ENCODE peak calls at places on chromosomes 1 and 21, in nine cellular contexts. V is fibroblast of villous mesenchyme, Z is upper lobe of right lung, H is GM23338, U is dorsolateral prefrontal cortex, S is fibroblast of pulmonary artery, P is cardiac fibroblast, M is transverse colon, B is ovary. I is an unnamed sample.

GRCh38 chr1:51568231-51568935 is 48.5 kb upstream of the OSBPL9 start:
- DNase-seq in V (no peak), Z (no peak), H (no peak), U (no peak), S (no peak), P (no peak), M (no peak), B (no peak), I (no peak)

GRCh38 chr1:210800756-210801155 is 333.2 kb downstream of the KCNH1 start:
- DNase-seq in V (no peak), Z (no peak), H (no peak), U (no peak), S (no peak), P (no peak), M (no peak), B (no peak), I (no peak)

GRCh38 chr1:69404486-69404885 is 163.2 kb upstream of the LRRC7 start:
- DNase-seq in V (peak; percentile 2), Z (no peak), H (no peak), U (no peak), S (no peak), P (no peak), M (no peak), B (no peak), I (no peak)

GRCh38 chr21:25964926-25965325 is 205.6 kb downstream of the APP start:
- DNase-seq in V (no peak), Z (no peak), H (no peak), U (no peak), S (no peak), P (no peak), M (no peak), B (no peak), I (no peak)

GRCh38 chr1:192951961-192952460 is 107.1 kb downstream of the UCHL5 start:
- DNase-seq in V (peak; percentile 84), Z (no peak), H (no peak), U (no peak), S (peak; percentile 91), P (peak; percentile 96), M (peak; percentile 10), B (no peak), I (peak; percentile 93)

GRCh38 chr21:36704958-36705678 is 6.2 kb downstream of the SIM2 start:
- DNase-seq in V (no peak), Z (no peak), H (peak; percentile 52), U (no peak), S (no peak), P (no peak), M (no peak), B (no peak), I (no peak)

GRCh38 chr1:61519631-61520030 is 205.3 kb downstream of the TM2D1 start:
- DNase-seq in V (no peak), Z (no peak), H (no peak), U (no peak), S (no peak), P (no peak), M (no peak), B (no peak), I (no peak)

GRCh38 chr21:38773108-38774061 is 32.3 kb upstream of the ETS2 start:
- DNase-seq in V (peak; percentile 96), Z (no peak), H (no peak), U (no peak), S (peak; percentile 95), P (peak; percentile 99), M (no peak), B (no peak), I (peak; percentile 100)

GRCh38 chr1:27116697-27117096 is 38.2 kb downstream of the SLC9A1 start:
- DNase-seq in V (no peak), Z (no peak), H (no peak), U (no peak), S (peak; percentile 65), P (peak; percentile 74), M (no peak), B (no peak), I (peak; percentile 35)

GRCh38 chr1:115210302-115210711 is 121.0 kb upstream of the TSPAN2 start:
- DNase-seq in V (peak; percentile 42), Z (no peak), H (no peak), U (no peak), S (no peak), P (peak; percentile 19), M (no peak), B (no peak), I (peak; percentile 64)
- H3K4me3 ChIP-seq in V (no peak overlapping the region), Z (no peak overlapping the region), H (no peak overlapping the region), U (no peak overlapping the region), S (no peak overlapping the region), P (no peak overlapping the region), M (no peak overlapping the region), B (no peak overlapping the region), I (no peak overlapping the region)

DNA sequence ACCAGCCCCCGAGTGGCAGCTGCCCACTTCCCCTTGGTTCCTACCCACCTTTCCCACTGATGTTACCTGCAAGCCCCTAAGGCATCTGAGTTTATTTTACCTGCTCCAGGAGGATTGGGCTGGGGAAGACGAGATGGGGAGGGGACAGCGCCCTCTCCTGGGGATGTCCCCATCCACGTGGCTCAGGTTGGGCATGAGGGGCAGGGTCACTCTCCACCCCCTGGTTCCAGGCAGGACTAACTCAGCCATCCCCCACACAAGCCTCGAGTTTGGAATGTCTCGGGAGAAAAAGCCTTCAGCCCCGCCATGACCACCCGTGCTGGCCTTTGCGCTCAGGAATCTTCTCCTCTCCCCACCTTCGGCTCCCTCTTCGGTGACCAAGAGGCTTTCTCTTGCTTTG is 90.0 kb downstream of the ARHGEF10L start:
- DNase-seq in V (no peak), Z (no peak), H (peak; percentile 81), U (no peak), S (no peak), P (no peak), M (no peak), B (no peak), I (no peak)
- TF ChIP-seq CTCF in V (no peak), Z (peak; percentile 15), H (peak; percentile 90), U (no peak), S (no peak), P (no peak), M (no peak), B (no peak), I (peak; percentile 17)

GRCh38 chr1:166920561-166921475 is 44.8 kb upstream of the TADA1 start:
- DNase-seq in V (no peak), Z (peak; percentile 60), H (peak; percentile 79), U (no peak), S (peak; percentile 3), P (no peak), M (no peak), B (no peak), I (no peak)
- H3K4me3 ChIP-seq in V (no peak overlapping the region), Z (peak overlapping the region; percentile 29), H (peak overlapping the region; percentile 64), U (peak overlapping the region; percentile 32), S (no peak overlapping the region), P (no peak overlapping the region), M (peak overlapping the region; percentile 49), B (peak overlapping the region; percentile 14), I (no peak overlapping the region)

GRCh38 chr1:19258353-19258752 is 6.7 kb downstream of the MRTO4 start:
- DNase-seq in V (no peak), Z (no peak), H (no peak), U (no peak), S (no peak), P (no peak), M (no peak), B (no peak), I (no peak)
- TF ChIP-seq CTCF in V (no peak), Z (no peak), H (no peak), U (no peak), S (no peak), P (no peak), M (no peak), B (no peak), I (no peak)

GRCh38 chr1:161260939-161261858 is 2.7 kb downstream of the PCP4L1 start:
- DNase-seq in V (no peak), Z (no peak), H (no peak), U (no peak), S (no peak), P (no peak), M (no peak), B (no peak), I (no peak)
- H3K4me3 ChIP-seq in V (no peak overlapping the region), Z (no peak overlapping the region), H (no peak overlapping the region), U (no peak overlapping the region), S (no peak overlapping the region), P (no peak overlapping the region), M (no peak overlapping the region), B (no peak overlapping the region), I (no peak overlapping the region)

DNA sequence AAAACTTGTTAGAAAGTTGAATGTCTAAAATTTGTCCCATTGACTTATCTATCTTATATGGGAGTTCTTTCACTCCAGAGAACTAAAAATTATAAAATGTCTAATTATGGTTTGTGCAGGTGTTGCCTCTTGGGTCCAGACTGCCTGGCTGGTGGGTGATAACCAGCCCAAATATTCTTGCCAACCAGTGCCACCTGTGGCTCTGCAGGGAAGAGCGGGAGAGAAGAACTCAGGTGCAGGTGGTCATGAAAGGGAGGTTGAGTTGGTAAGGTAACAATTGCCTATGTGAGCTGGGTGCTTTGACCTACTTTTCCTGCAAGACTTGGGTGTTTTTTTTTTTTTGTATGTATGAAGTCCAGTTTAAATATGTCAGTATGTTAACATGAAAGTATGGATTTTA is 10.2 kb downstream of the RPS6KC1 start:
- DNase-seq in V (no peak), Z (no peak), H (peak; percentile 43), U (no peak), S (no peak), P (no peak), M (no peak), B (no peak), I (no peak)
- TF ChIP-seq CTCF in V (no peak), Z (no peak), H (peak; percentile 51), U (no peak), S (no peak), P (no peak), M (no peak), B (no peak), I (no peak)